ENCODE peak calls at places on chromosomes 16 and 17, in eight cellular contexts. F, U, A, L, G, Q, E and W are unnamed samples.

GRCh38 chr17:81348097-81349055 is 46.9 kb upstream of the BAHCC1 start:
- DNase-seq in A (no peak), U (no peak), G (no peak), F (no peak), E (no peak), Q (peak; percentile 86), L (no peak), W (no peak)

GRCh38 chr16:68756250-68757051 is 19.4 kb downstream of the CDH1 start:
- DNase-seq in A (peak; percentile 37), Q (peak; percentile 78), E (peak; percentile 81), L (no peak), F (no peak), U (no peak), G (no peak), W (peak; percentile 11)

GRCh38 chr16:1060416-1061340 is 11.9 kb upstream of the SSTR5 start:
- DNase-seq in F (no peak), L (no peak), A (no peak), G (no peak), Q (no peak), U (no peak), E (no peak), W (no peak)

GRCh38 chr16:30724641-30725464 is 23.4 kb upstream of the PHKG2 start:
- DNase-seq in F (no peak), L (no peak), U (no peak), G (no peak), A (no peak), E (peak; percentile 83), Q (no peak), W (no peak)

GRCh38 chr17:81428945-81429344 is 33.7 kb downstream of the BAHCC1 start:
- DNase-seq in G (no peak), L (no peak), Q (no peak), U (no peak), F (no peak), A (no peak), E (no peak), W (no peak)

GRCh38 chr17:77325826-77326581 is 185.2 kb downstream of the SEC14L1 start:
- DNase-seq in L (peak; percentile 58), F (peak; percentile 14), Q (no peak), A (no peak), U (no peak), E (peak; percentile 74), G (no peak), W (no peak)

GRCh38 chr17:69764137-69764536 is 310.9 kb upstream of the KCNJ16 start:
- DNase-seq in Q (no peak), U (no peak), L (no peak), G (no peak), F (no peak), E (no peak), A (no peak), W (no peak)

GRCh38 chr16:19666451-19666850 is 51.6 kb downstream of the KNOP1 start:
- DNase-seq in F (no peak), G (no peak), Q (no peak), L (no peak), U (no peak), A (no peak), E (no peak), W (no peak)

GRCh38 chr17:10247806-10248334 is 49.5 kb upstream of the GAS7 start:
- DNase-seq in L (no peak), U (no peak), G (no peak), Q (no peak), F (no peak), E (no peak), A (no peak), W (no peak)

GRCh38 chr17:80252871-80253270 is 7.8 kb upstream of the RNF213 start:
- DNase-seq in Q (peak; percentile 69), L (no peak), U (no peak), A (peak; percentile 88), E (peak; percentile 95), F (no peak), G (peak; percentile 89), W (peak; percentile 77)

GRCh38 chr17:30244853-30245385 is 9.4 kb upstream of the SLC6A4 start:
- DNase-seq in A (no peak), L (no peak), U (no peak), F (no peak), G (no peak), E (no peak), Q (no peak), W (no peak)

GRCh38 chr16:52597772-52598483 is 51.0 kb upstream of the TOX3 start:
- DNase-seq in E (no peak), F (no peak), A (no peak), Q (no peak), L (no peak), G (no peak), U (no peak), W (no peak)

GRCh38 chr16:61435356-61435755 is 600.9 kb downstream of the CDH8 start:
- DNase-seq in A (no peak), F (no peak), G (no peak), L (no peak), E (no peak), U (no peak), Q (no peak), W (no peak)

DNA sequence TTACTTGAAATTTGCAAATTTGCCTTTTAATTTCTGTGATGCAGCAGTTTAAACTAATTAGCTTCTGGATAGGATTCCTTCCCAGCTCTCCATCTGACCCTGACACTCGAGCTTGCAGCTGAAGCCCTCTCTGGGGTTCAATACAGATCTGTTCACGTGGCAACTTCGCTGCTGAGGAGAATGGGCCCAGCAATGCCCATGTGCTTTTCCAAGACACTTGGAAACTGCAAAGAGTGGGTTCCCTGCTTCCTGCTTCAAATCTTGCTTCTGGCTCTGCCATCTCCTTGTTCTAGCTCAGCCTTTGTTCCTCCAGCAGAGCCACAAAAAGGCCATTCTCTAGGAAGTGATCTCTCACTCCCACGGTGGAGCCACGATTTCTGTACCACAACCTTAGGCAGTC is 50.0 kb upstream of the IRX6 start:
- DNase-seq in F (no peak), A (no peak), L (no peak), Q (no peak), U (no peak), E (no peak), G (no peak), W (no peak)
- TF ChIP-seq CTCF in F (no peak), A (no peak), L (no peak), Q (no peak), U (no peak), E (no peak), G (no peak), W (no peak)

GRCh38 chr17:13500947-13501346 is 100.8 kb downstream of the HS3ST3A1 start:
- DNase-seq in E (no peak), Q (no peak), F (no peak), U (no peak), A (no peak), G (no peak), L (no peak), W (no peak)
- H3K27ac ChIP-seq in E (no peak overlapping the region), Q (no peak overlapping the region), F (no peak overlapping the region), U (no peak overlapping the region), A (no peak overlapping the region), G (no peak overlapping the region), L (no peak overlapping the region), W (no peak overlapping the region)

DNA sequence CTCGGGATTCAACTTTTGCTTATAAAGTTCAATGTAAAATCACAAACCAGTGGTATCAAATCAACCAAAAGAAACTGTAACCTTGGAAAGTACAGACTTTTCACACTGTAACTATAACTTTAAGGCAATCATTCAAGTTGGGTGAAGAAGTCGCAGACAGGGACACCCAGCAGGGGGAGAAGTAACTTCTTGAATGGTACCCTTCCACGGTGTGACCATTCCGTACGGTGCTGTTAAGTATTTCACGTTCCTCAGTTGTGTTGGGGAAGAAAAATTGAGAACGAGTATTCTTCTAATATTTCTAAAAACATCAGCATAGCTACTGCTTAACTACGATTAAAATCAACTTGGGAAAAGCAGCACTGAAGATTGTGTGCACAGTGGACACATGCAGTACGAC is 55.8 kb downstream of the MYH10 start:
- DNase-seq in A (peak; percentile 36), E (no peak), Q (no peak), L (peak; percentile 65), F (no peak), U (no peak), G (no peak), W (no peak)
- TF ChIP-seq CTCF in A (no peak), E (no peak), Q (no peak), L (peak; percentile 29), F (no peak), U (no peak), G (peak; percentile 24), W (no peak)

GRCh38 chr16:10629592-10629963 is 49.2 kb upstream of the EMP2 start:
- DNase-seq in Q (no peak), E (no peak), L (no peak), G (no peak), U (no peak), A (no peak), F (no peak), W (no peak)

GRCh38 chr16:10624527-10624926 is 44.1 kb upstream of the EMP2 start:
- DNase-seq in L (no peak), Q (no peak), U (no peak), A (no peak), G (no peak), F (no peak), E (no peak), W (no peak)

GRCh38 chr16:10623059-10623458 is 42.7 kb upstream of the EMP2 start:
- DNase-seq in G (no peak), U (no peak), Q (no peak), A (no peak), E (no peak), F (no peak), L (no peak), W (no peak)

GRCh38 chr16:10622036-10622921 is 41.9 kb upstream of the EMP2 start:
- DNase-seq in L (no peak), Q (no peak), F (no peak), U (no peak), A (no peak), G (no peak), E (no peak), W (no peak)

GRCh38 chr16:10625595-10626357 is 45.4 kb upstream of the EMP2 start:
- DNase-seq in A (peak; percentile 72), L (no peak), F (no peak), U (no peak), E (no peak), G (no peak), Q (no peak), W (no peak)
- H3K27ac ChIP-seq in A (peak overlapping the region; percentile 72), L (no peak overlapping the region), F (no peak overlapping the region), U (no peak overlapping the region), E (peak overlapping the region; percentile 23), G (no peak overlapping the region), Q (no peak overlapping the region), W (no peak overlapping the region)